ENCODE peak calls at places on chromosomes 4 and X, in nine cellular contexts. One of them, this sample, is unnamed. For H3K4me1, the result is how much of the 10 kb centered on the place peaks cover.

GRCh38 chr4:41236046-41236445 is 20.7 kb upstream of the UCHL1 start:
- DNase-seq in body of pancreas: no peak
- DNase-seq in CD8-positive, alpha-beta memory T cell: no peak
- DNase-seq in pancreas: no peak
- DNase-seq in IMR-90: no peak
- DNase-seq in lower lobe of right lung: no peak
- DNase-seq in NT2/D1: no peak
- DNase-seq in mammary epithelial cell: no peak
- DNase-seq in upper lobe of left lung: no peak
- DNase-seq in this sample: no peak

GRCh38 chrX:154730271-154730883 is 20.5 kb downstream of the GAB3 start:
- DNase-seq in upper lobe of left lung: no peak
- DNase-seq in NT2/D1: no peak
- DNase-seq in mammary epithelial cell: no peak
- DNase-seq in lower lobe of right lung: peak
- DNase-seq in body of pancreas: peak
- DNase-seq in pancreas: no peak
- DNase-seq in CD8-positive, alpha-beta memory T cell: no peak
- DNase-seq in IMR-90: peak
- DNase-seq in this sample: no peak

GRCh38 chrX:153948002-153948466 is 3.6 kb upstream of the RENBP start:
- DNase-seq in upper lobe of left lung: no peak
- DNase-seq in pancreas: no peak
- DNase-seq in body of pancreas: no peak
- DNase-seq in IMR-90: no peak
- DNase-seq in mammary epithelial cell: no peak
- DNase-seq in lower lobe of right lung: no peak
- DNase-seq in CD8-positive, alpha-beta memory T cell: no peak
- DNase-seq in NT2/D1: no peak
- DNase-seq in this sample: no peak

GRCh38 chrX:138761380-138761779 is 49.9 kb upstream of the FGF13 start:
- DNase-seq in IMR-90: no peak
- DNase-seq in upper lobe of left lung: no peak
- DNase-seq in NT2/D1: no peak
- DNase-seq in CD8-positive, alpha-beta memory T cell: no peak
- DNase-seq in body of pancreas: no peak
- DNase-seq in mammary epithelial cell: no peak
- DNase-seq in pancreas: no peak
- DNase-seq in lower lobe of right lung: no peak
- DNase-seq in this sample: no peak

GRCh38 chr4:137664416-137664815 is 132.1 kb upstream of the PCDH18 start:
- DNase-seq in pancreas: no peak
- DNase-seq in body of pancreas: no peak
- DNase-seq in upper lobe of left lung: no peak
- DNase-seq in IMR-90: peak
- DNase-seq in lower lobe of right lung: no peak
- DNase-seq in NT2/D1: no peak
- DNase-seq in CD8-positive, alpha-beta memory T cell: no peak
- DNase-seq in mammary epithelial cell: no peak
- DNase-seq in this sample: no peak

GRCh38 chr4:47837582-47838294 is at the start of gene CORIN:
- DNase-seq in body of pancreas: peak
- DNase-seq in upper lobe of left lung: peak
- DNase-seq in pancreas: peak
- DNase-seq in lower lobe of right lung: peak
- DNase-seq in mammary epithelial cell: no peak
- DNase-seq in IMR-90: no peak
- DNase-seq in NT2/D1: no peak
- DNase-seq in CD8-positive, alpha-beta memory T cell: no peak
- DNase-seq in this sample: no peak

GRCh38 chr4:176002007-176002623 is 63.5 kb upstream of the WDR17 start:
- DNase-seq in mammary epithelial cell: no peak
- DNase-seq in body of pancreas: peak
- DNase-seq in lower lobe of right lung: peak
- DNase-seq in NT2/D1: peak
- DNase-seq in upper lobe of left lung: peak
- DNase-seq in pancreas: peak
- DNase-seq in CD8-positive, alpha-beta memory T cell: no peak
- DNase-seq in IMR-90: no peak
- DNase-seq in this sample: no peak

GRCh38 chr4:81495308-81495707 is 23.6 kb upstream of the RASGEF1B start:
- DNase-seq in pancreas: no peak
- DNase-seq in IMR-90: no peak
- DNase-seq in mammary epithelial cell: no peak
- DNase-seq in CD8-positive, alpha-beta memory T cell: no peak
- DNase-seq in lower lobe of right lung: no peak
- DNase-seq in upper lobe of left lung: no peak
- DNase-seq in body of pancreas: no peak
- DNase-seq in NT2/D1: no peak
- DNase-seq in this sample: no peak

GRCh38 chr4:121690001-121690400 is 6.8 kb downstream of the ANXA5 start:
- DNase-seq in lower lobe of right lung: no peak
- DNase-seq in NT2/D1: no peak
- DNase-seq in body of pancreas: no peak
- DNase-seq in IMR-90: peak
- DNase-seq in pancreas: no peak
- DNase-seq in CD8-positive, alpha-beta memory T cell: no peak
- DNase-seq in upper lobe of left lung: no peak
- DNase-seq in mammary epithelial cell: peak
- DNase-seq in this sample: peak

DNA sequence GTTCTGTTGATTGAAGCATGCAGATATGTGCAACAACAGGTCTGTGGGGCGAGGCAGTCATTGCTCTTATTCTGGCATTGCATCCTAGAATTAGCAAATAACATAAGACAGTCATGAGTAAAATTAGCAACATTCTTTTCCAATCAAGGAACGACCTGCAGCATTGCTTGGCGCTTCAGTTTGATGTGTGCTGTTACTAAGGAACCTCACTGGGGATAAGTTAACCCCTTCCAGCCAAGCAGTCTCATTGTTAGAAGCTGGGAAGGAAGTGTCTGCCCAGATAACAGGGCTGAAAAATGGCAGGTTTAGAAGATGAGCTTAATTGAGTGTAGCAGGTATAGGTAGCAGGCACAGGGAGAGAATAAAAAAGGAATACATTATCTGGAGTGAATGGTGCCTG is 55.4 kb downstream of the RBM46 start:
- DNase-seq in NT2/D1: no peak
- DNase-seq in pancreas: no peak
- DNase-seq in body of pancreas: no peak
- DNase-seq in CD8-positive, alpha-beta memory T cell: no peak
- DNase-seq in IMR-90: no peak
- DNase-seq in lower lobe of right lung: no peak
- DNase-seq in mammary epithelial cell: no peak
- DNase-seq in upper lobe of left lung: no peak
- DNase-seq in this sample: no peak
- H3K4me3 ChIP-seq in NT2/D1: no peak
- H3K4me3 ChIP-seq in pancreas: no peak
- H3K4me3 ChIP-seq in body of pancreas: no peak
- H3K4me3 ChIP-seq in CD8-positive, alpha-beta memory T cell: no peak
- H3K4me3 ChIP-seq in IMR-90: no peak
- H3K4me3 ChIP-seq in lower lobe of right lung: no peak
- H3K4me3 ChIP-seq in mammary epithelial cell: no peak
- H3K4me3 ChIP-seq in upper lobe of left lung: no peak
- H3K4me3 ChIP-seq in this sample: no peak

DNA sequence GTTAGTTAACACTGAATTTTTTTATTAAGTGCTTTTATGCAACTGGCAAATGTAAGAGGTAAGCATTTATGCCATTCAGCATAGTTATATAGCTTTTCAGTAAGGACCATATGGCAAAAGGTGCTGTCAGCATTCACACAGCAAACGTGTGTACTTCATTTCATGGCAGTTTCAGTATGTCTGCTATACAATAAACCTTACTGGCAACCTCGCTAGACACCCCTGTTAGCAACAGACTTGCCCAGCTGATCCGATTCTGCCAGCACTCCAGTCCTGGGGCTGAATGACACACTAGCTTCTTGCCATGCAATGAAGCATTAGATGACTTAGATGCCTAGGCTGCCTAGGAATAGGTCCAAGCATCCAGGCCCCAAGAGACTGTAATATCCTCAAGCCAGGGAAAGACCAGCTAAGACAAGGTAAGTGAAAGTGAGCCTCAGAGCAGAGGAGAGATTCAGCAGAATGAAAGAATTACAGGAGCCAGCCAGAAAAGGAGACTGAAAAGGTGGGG is 47.3 kb upstream of the DOCK11 start:
- DNase-seq in lower lobe of right lung: no peak
- DNase-seq in body of pancreas: no peak
- DNase-seq in pancreas: no peak
- DNase-seq in upper lobe of left lung: no peak
- DNase-seq in IMR-90: peak
- DNase-seq in mammary epithelial cell: no peak
- DNase-seq in NT2/D1: no peak
- DNase-seq in CD8-positive, alpha-beta memory T cell: no peak
- DNase-seq in this sample: no peak
- H3K4me1 ChIP-seq in lower lobe of right lung: under half
- H3K4me1 ChIP-seq in body of pancreas: under half
- H3K4me1 ChIP-seq in pancreas: under half
- H3K4me1 ChIP-seq in upper lobe of left lung: under half
- H3K4me1 ChIP-seq in IMR-90: under half
- H3K4me1 ChIP-seq in mammary epithelial cell: under half
- H3K4me1 ChIP-seq in NT2/D1: under half
- H3K4me1 ChIP-seq in CD8-positive, alpha-beta memory T cell: under half
- H3K4me1 ChIP-seq in this sample: under half

GRCh38 chr4:725368-726234 is 20.0 kb downstream of the PCGF3 start:
- DNase-seq in mammary epithelial cell: no peak
- DNase-seq in upper lobe of left lung: peak
- DNase-seq in CD8-positive, alpha-beta memory T cell: no peak
- DNase-seq in NT2/D1: no peak
- DNase-seq in pancreas: no peak
- DNase-seq in lower lobe of right lung: no peak
- DNase-seq in body of pancreas: no peak
- DNase-seq in IMR-90: no peak
- DNase-seq in this sample: no peak

GRCh38 chr4:727576-727975 is 21.9 kb downstream of the PCGF3 start:
- DNase-seq in lower lobe of right lung: no peak
- DNase-seq in upper lobe of left lung: no peak
- DNase-seq in IMR-90: no peak
- DNase-seq in pancreas: no peak
- DNase-seq in body of pancreas: no peak
- DNase-seq in CD8-positive, alpha-beta memory T cell: no peak
- DNase-seq in mammary epithelial cell: no peak
- DNase-seq in NT2/D1: no peak
- DNase-seq in this sample: no peak

GRCh38 chr4:726816-727215 is 21.2 kb downstream of the PCGF3 start:
- DNase-seq in NT2/D1: no peak
- DNase-seq in CD8-positive, alpha-beta memory T cell: no peak
- DNase-seq in upper lobe of left lung: peak
- DNase-seq in pancreas: no peak
- DNase-seq in mammary epithelial cell: no peak
- DNase-seq in body of pancreas: no peak
- DNase-seq in lower lobe of right lung: no peak
- DNase-seq in IMR-90: no peak
- DNase-seq in this sample: no peak

GRCh38 chr4:724131-724530 is 18.5 kb downstream of the PCGF3 start:
- DNase-seq in lower lobe of right lung: no peak
- DNase-seq in upper lobe of left lung: peak
- DNase-seq in pancreas: no peak
- DNase-seq in NT2/D1: no peak
- DNase-seq in IMR-90: no peak
- DNase-seq in body of pancreas: no peak
- DNase-seq in CD8-positive, alpha-beta memory T cell: no peak
- DNase-seq in mammary epithelial cell: no peak
- DNase-seq in this sample: no peak

GRCh38 chr4:726235-726787 is 20.7 kb downstream of the PCGF3 start:
- DNase-seq in lower lobe of right lung: no peak
- DNase-seq in NT2/D1: no peak
- DNase-seq in pancreas: no peak
- DNase-seq in upper lobe of left lung: peak
- DNase-seq in body of pancreas: no peak
- DNase-seq in CD8-positive, alpha-beta memory T cell: no peak
- DNase-seq in mammary epithelial cell: no peak
- DNase-seq in IMR-90: peak
- DNase-seq in this sample: no peak
- H3K4me3 ChIP-seq in lower lobe of right lung: no peak
- H3K4me3 ChIP-seq in NT2/D1: no peak
- H3K4me3 ChIP-seq in pancreas: no peak
- H3K4me3 ChIP-seq in upper lobe of left lung: no peak
- H3K4me3 ChIP-seq in body of pancreas: no peak
- H3K4me3 ChIP-seq in CD8-positive, alpha-beta memory T cell: no peak
- H3K4me3 ChIP-seq in mammary epithelial cell: no peak
- H3K4me3 ChIP-seq in IMR-90: no peak
- H3K4me3 ChIP-seq in this sample: no peak

DNA sequence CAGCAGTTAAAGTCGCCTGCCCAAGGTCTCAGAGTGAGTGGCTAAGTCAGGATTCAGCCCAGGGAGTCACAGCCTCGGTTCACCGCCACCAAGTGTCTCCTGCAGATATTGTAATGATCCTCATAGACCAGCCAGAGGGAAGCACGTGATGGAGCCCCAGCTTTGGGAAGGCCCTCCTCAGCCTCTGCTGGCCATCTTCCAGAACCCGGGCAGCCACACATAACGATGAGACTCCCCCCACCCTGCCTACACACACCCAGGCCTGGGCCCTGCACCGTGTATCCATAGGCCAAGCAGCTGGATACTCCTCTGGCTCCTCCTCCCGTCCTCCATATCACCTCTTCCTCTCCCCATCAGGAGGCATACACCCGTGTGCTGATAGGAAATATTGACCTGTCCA is 19.6 kb upstream of the SASH3 start:
- DNase-seq in lower lobe of right lung: no peak
- DNase-seq in body of pancreas: no peak
- DNase-seq in CD8-positive, alpha-beta memory T cell: no peak
- DNase-seq in mammary epithelial cell: no peak
- DNase-seq in upper lobe of left lung: no peak
- DNase-seq in IMR-90: no peak
- DNase-seq in pancreas: no peak
- DNase-seq in NT2/D1: no peak
- DNase-seq in this sample: no peak
- H3K4me1 ChIP-seq in lower lobe of right lung: under half
- H3K4me1 ChIP-seq in body of pancreas: under half
- H3K4me1 ChIP-seq in CD8-positive, alpha-beta memory T cell: half or more
- H3K4me1 ChIP-seq in mammary epithelial cell: under half
- H3K4me1 ChIP-seq in upper lobe of left lung: under half
- H3K4me1 ChIP-seq in IMR-90: under half
- H3K4me1 ChIP-seq in pancreas: under half
- H3K4me1 ChIP-seq in NT2/D1: under half
- H3K4me1 ChIP-seq in this sample: under half